ENCODE peak calls at places on chromosomes 7 and 10, in ten cellular contexts. F is T follicular helper cell; M is stimulated activated CD4-positive, alpha-beta T cell treated with anti-CD3 and anti-CD28 coated beads, Interleukin-4, amount 100 ng/mL, for 1 hour; K is AG04449; B is lung; S is sciatic nerve; E is MV-4-11; H is progenitor cell of endocrine pancreas; G is activated CD8-positive, alpha-beta memory T cell treated with anti-CD3 and anti-CD28 coated beads, Interleukin-2, amount 50 U/mL, for 48 hours; L is EH. W is an unnamed sample.
A peak's percentile ranks its signal among the peaks of the same experiment; 100 is the strongest.

GRCh38 chr10:114208351-114208750 is 29.2 kb downstream of the TDRD1 start:
- DNase-seq in S (no peak), M (no peak), K (no peak), E (no peak), L (peak; percentile 3), B (no peak), G (no peak), F (no peak), H (no peak), W (no peak)

GRCh38 chr7:71173955-71174354 is 42.0 kb downstream of the GALNT17 start:
- DNase-seq in S (peak; percentile 63), K (no peak), E (no peak), H (no peak), L (no peak), B (no peak), F (no peak), M (no peak), G (no peak), W (no peak)

GRCh38 chr7:93350338-93350737 is 118.2 kb downstream of the VPS50 start:
- DNase-seq in B (no peak), M (no peak), E (no peak), L (no peak), G (no peak), H (no peak), K (no peak), F (no peak), S (no peak), W (no peak)

GRCh38 chr10:11515596-11516418 is 95.6 kb downstream of the USP6NL start:
- DNase-seq in F (peak; percentile 29), E (peak; percentile 62), H (no peak), B (no peak), G (no peak), M (peak; percentile 29), K (no peak), L (peak; percentile 73), S (no peak), W (no peak)

GRCh38 chr10:132479024-132479602 is 58.5 kb upstream of the INPP5A start:
- DNase-seq in G (no peak), L (peak; percentile 58), B (no peak), E (no peak), H (no peak), F (no peak), M (no peak), K (no peak), S (peak; percentile 54), W (no peak)

GRCh38 chr10:77989081-77989724 is 40.1 kb downstream of the POLR3A start:
- DNase-seq in G (no peak), S (no peak), F (no peak), K (no peak), H (no peak), B (no peak), E (no peak), M (no peak), L (no peak), W (no peak)

GRCh38 chr7:5470721-5471311 is 47.2 kb upstream of the TNRC18 start:
- DNase-seq in L (no peak), K (no peak), F (no peak), G (no peak), S (no peak), E (no peak), B (no peak), M (no peak), H (no peak), W (no peak)

GRCh38 chr10:4998671-4999070 is 5.0 kb downstream of the AKR1C2 start:
- DNase-seq in M (no peak), F (no peak), B (no peak), S (no peak), L (no peak), E (no peak), H (no peak), G (no peak), K (no peak), W (no peak)

GRCh38 chr10:96765406-96766240 is 45.3 kb upstream of the PIK3AP1 start:
- DNase-seq in B (peak; percentile 57), M (peak; percentile 77), L (peak; percentile 69), G (peak; percentile 85), F (peak; percentile 61), E (peak; percentile 57), K (no peak), H (peak; percentile 30), S (peak; percentile 75), W (no peak)

GRCh38 chr10:86258488-86258887 is 108.1 kb downstream of the GRID1 start:
- DNase-seq in S (peak; percentile 17), K (no peak), L (peak; percentile 10), F (no peak), H (no peak), M (no peak), B (no peak), G (no peak), E (no peak), W (no peak)

GRCh38 chr10:63708421-63708820 is 187.2 kb downstream of the REEP3 start:
- DNase-seq in E (no peak), S (no peak), B (no peak), M (no peak), H (no peak), G (no peak), L (no peak), F (no peak), K (no peak), W (no peak)

GRCh38 chr10:126437661-126438406 is 49.6 kb upstream of the ADAM12 start:
- DNase-seq in E (no peak), B (no peak), L (no peak), S (no peak), K (no peak), M (no peak), G (no peak), H (no peak), F (no peak), W (no peak)

GRCh38 chr7:95605275-95605674 is 9.0 kb upstream of the PDK4 start:
- DNase-seq in B (no peak), E (no peak), K (no peak), M (no peak), H (no peak), G (no peak), F (no peak), S (no peak), L (no peak), W (no peak)

GRCh38 chr10:55283041-55283440 is 482.0 kb upstream of the PCDH15 start:
- DNase-seq in G (no peak), B (no peak), H (no peak), L (no peak), F (no peak), E (no peak), S (no peak), M (no peak), K (no peak), W (no peak)

GRCh38 chr7:101882595-101883564 is 65.5 kb downstream of the CUX1 start:
- DNase-seq in G (no peak), B (peak; percentile 88), H (no peak), F (no peak), L (peak; percentile 100), S (peak; percentile 71), M (no peak), K (peak; percentile 99), E (peak; percentile 84), W (no peak)

GRCh38 chr7:577278-577665 is 57.6 kb upstream of the PDGFA start:
- DNase-seq in B (no peak), K (no peak), G (no peak), H (no peak), M (no peak), L (no peak), F (no peak), E (no peak), S (no peak), W (no peak)

GRCh38 chr7:92765725-92766124 is 70.6 kb downstream of the CDK6 start:
- DNase-seq in G (no peak), F (no peak), E (no peak), L (peak; percentile 93), B (no peak), K (no peak), M (no peak), S (no peak), H (no peak), W (no peak)

GRCh38 chr7:135375908-135376699 is 133.8 kb downstream of the CNOT4 start:
- DNase-seq in K (no peak), E (no peak), M (no peak), G (no peak), F (no peak), H (no peak), L (no peak), S (no peak), B (no peak), W (no peak)

GRCh38 chr7:158995514-158995913 is 139.2 kb downstream of the DYNC2I1 start:
- DNase-seq in B (no peak), M (no peak), H (no peak), E (no peak), S (no peak), L (no peak), K (no peak), F (no peak), G (no peak), W (no peak)

GRCh38 chr10:110432814-110433565 is 64.7 kb upstream of the DUSP5 start:
- DNase-seq in M (no peak), B (no peak), E (no peak), F (no peak), L (no peak), H (no peak), G (peak; percentile 32), K (no peak), S (no peak), W (no peak)

GRCh38 chr7:101018271-101019167 is 1.4 kb upstream of the MUC17 start:
- DNase-seq in K (no peak), E (no peak), B (no peak), M (no peak), H (no peak), G (peak; percentile 61), F (no peak), S (no peak), L (no peak), W (no peak)